ENCODE peak calls at places on chromosomes 6 and 20, in nine cellular contexts. Q is BJ, C is WERI-Rb-1, S is AG04450, R is cardiac fibroblast, W is tibial artery, L is OCI-LY7, X is coronary artery, F is A549. U is an unnamed sample.

GRCh38 chr6:88377976-88378580 is 211.9 kb upstream of the CNR1 start:
- DNase-seq in X (no peak), S (no peak), W (no peak), R (no peak), Q (no peak), C (no peak), L (no peak), F (no peak), U (no peak)

GRCh38 chr6:98944598-98945011 is 3.1 kb downstream of the FBXL4 start:
- DNase-seq in L (no peak), S (no peak), C (no peak), F (peak), Q (no peak), R (peak), W (no peak), X (no peak), U (no peak)

GRCh38 chr6:116229287-116229913 is 24.5 kb downstream of the TSPYL4 start:
- DNase-seq in L (peak), F (peak), W (peak), C (peak), S (peak), Q (peak), R (peak), X (peak), U (peak)

GRCh38 chr20:59994697-59995122 is 36.5 kb downstream of the CDH26 start:
- DNase-seq in Q (no peak), C (no peak), W (no peak), X (no peak), F (peak), R (peak), L (no peak), S (no peak), U (no peak)

GRCh38 chr6:107082045-107082444 is 33.3 kb downstream of the BEND3 start:
- DNase-seq in L (no peak), X (no peak), W (peak), R (peak), C (no peak), S (no peak), Q (no peak), F (peak), U (no peak)

GRCh38 chr6:99614430-99615161 is 8.0 kb downstream of the PRDM13 start:
- DNase-seq in R (no peak), X (no peak), W (no peak), F (peak), Q (no peak), C (peak), L (no peak), S (no peak), U (no peak)

GRCh38 chr20:62203378-62204030 is 16.6 kb downstream of the HRH3 start:
- DNase-seq in R (peak), C (no peak), F (no peak), L (no peak), W (no peak), X (no peak), Q (no peak), S (no peak), U (no peak)

GRCh38 chr6:95581073-95581472 is 3.7 kb downstream of the MANEA start:
- DNase-seq in W (no peak), L (no peak), Q (no peak), C (no peak), F (no peak), R (no peak), S (no peak), X (no peak), U (no peak)

GRCh38 chr6:68127066-68127465 is 508.0 kb upstream of the ADGRB3 start:
- DNase-seq in C (no peak), S (no peak), X (no peak), L (no peak), W (no peak), Q (no peak), R (no peak), F (no peak), U (no peak)

DNA sequence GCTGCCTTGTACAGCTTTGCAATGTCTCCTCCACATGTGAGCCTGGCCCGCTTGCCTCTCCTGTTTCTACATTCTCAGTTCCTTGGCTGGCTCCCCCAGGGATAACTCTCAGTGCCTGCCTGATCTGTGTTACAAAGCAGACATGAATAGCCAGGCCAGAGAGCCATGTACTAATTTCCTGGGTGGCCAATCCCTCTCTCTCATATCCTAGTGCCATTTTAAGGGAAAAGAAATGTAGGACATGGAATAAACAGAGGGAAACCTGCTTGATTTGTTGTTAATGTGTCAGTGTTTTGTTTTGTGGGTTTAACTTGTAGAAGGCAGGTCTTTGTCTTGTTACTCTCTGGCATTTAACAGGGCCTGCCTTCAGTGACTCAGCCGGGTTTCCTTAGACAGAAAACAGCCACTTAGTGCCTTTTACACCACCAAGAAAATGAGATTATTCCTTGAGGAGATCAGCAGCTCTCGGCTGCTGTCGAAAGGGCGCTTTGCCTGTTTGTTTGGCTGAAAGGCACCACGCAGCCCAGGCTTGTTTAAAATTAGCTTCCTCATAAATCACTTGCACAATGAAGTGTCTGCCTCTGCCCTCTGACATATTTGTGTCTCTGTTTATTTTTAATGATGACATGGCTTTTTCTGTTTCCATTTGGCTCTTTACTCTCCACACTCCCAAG is 702.7 kb downstream of the MAFB start:
- DNase-seq in L (no peak), R (peak), Q (peak), W (peak), S (no peak), F (peak), C (no peak), X (peak), U (peak)
- H3K4me3 ChIP-seq in L (no peak), R (no peak), Q (no peak), W (no peak), S (no peak), F (no peak), C (no peak), X (peak), U (no peak)

GRCh38 chr6:35955970-35956369 is 35.1 kb upstream of the SRPK1 start:
- DNase-seq in X (no peak), L (peak), C (peak), R (no peak), Q (no peak), W (no peak), F (no peak), S (no peak), U (no peak)
- TF ChIP-seq CTCF in X (no peak), L (peak), C (peak), R (peak), Q (peak), W (no peak), F (peak), S (peak), U (no peak)

GRCh38 chr6:33081098-33081824 is 5.5 kb downstream of the HLA-DPB1 start:
- DNase-seq in W (no peak), X (no peak), R (no peak), F (no peak), Q (no peak), S (no peak), C (no peak), L (no peak), U (no peak)
- H3K4me3 ChIP-seq in W (peak), X (peak), R (peak), F (no peak), Q (peak), S (peak), C (peak), L (no peak), U (peak)

DNA sequence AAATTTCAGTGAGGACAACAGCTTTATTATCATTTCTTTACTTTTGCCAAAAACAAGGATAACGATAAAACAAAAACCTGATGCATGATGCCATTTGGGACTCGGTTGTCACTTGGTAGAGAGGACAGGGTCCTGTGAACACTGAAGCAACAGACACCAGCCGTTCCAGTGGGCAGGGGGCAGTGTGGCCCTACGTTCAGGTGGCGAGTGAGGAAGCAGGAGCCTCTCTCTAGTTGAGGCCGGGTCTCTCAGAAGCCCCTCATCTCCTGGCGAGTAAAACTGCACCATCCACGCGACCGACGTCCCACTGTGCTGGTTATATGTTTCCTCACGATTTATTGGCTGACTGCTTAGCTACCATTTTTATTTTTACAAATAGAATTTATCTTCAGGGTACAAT is 231.6 kb downstream of the THBS2 start:
- DNase-seq in W (no peak), Q (no peak), S (no peak), R (no peak), L (no peak), C (peak), F (no peak), X (no peak), U (no peak)
- TF ChIP-seq CTCF in W (no peak), Q (no peak), S (no peak), R (no peak), L (no peak), C (peak), F (no peak), X (no peak), U (no peak)

GRCh38 chr6:28726569-28727309 is 197.0 kb downstream of the TRIM27 start:
- DNase-seq in X (no peak), R (no peak), S (no peak), L (no peak), C (no peak), Q (no peak), F (no peak), W (no peak), U (no peak)

GRCh38 chr6:28725890-28726348 is 197.9 kb downstream of the TRIM27 start:
- DNase-seq in S (no peak), X (no peak), R (no peak), Q (no peak), C (no peak), L (no peak), F (peak), W (no peak), U (no peak)

GRCh38 chr6:28729501-28730402 is 194.0 kb downstream of the TRIM27 start:
- DNase-seq in C (no peak), Q (no peak), R (no peak), L (no peak), X (no peak), S (no peak), W (no peak), F (peak), U (no peak)

GRCh38 chr6:28725274-28725809 is 198.4 kb downstream of the TRIM27 start:
- DNase-seq in X (no peak), W (no peak), L (no peak), C (no peak), F (no peak), S (no peak), Q (no peak), R (no peak), U (no peak)

DNA sequence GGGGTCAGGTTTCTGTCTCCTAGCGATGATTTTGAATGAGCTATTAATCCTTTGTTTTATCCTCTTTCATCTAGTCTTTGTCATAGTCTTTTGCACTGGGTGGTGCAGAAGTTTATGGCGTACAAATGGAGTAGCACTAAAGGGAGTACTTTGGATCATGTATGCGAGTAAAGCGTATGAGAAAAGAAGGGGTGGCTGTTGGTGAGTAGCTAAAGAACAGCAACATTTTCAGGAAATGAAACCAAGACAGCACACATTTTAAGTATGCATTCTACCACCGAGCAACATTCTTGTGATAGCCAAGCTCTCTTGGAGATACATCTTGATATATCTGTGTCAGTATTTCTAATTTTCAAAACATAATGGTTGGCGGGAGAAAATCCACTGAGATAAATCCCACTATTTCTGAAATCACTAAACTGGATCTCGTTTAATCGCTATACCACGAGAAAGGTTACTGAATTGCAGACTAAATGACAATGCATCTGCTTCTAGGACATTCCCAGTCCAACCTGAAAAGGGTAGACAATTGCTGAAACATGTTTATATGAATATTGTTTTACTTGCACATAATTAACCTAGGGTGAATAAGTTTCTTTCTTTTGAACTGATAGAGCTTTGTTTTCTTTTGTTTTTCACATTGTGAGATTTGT is 196.1 kb downstream of the TRIM27 start:
- DNase-seq in W (no peak), Q (no peak), R (no peak), X (no peak), C (no peak), L (peak), F (no peak), S (no peak), U (no peak)
- H3K4me3 ChIP-seq in W (no peak), Q (no peak), R (no peak), X (no peak), C (no peak), L (peak), F (peak), S (no peak), U (no peak)

GRCh38 chr6:30979076-30979475 is 4.4 kb upstream of the MUC21 start:
- DNase-seq in C (no peak), L (no peak), W (no peak), F (no peak), X (no peak), S (no peak), Q (no peak), R (no peak), U (no peak)

GRCh38 chr6:30979690-30980089 is 3.8 kb upstream of the MUC21 start:
- DNase-seq in X (no peak), W (no peak), S (no peak), R (no peak), L (no peak), C (no peak), F (no peak), Q (no peak), U (no peak)

GRCh38 chr6:30983439-30983838 is at the start of gene MUC21:
- DNase-seq in R (no peak), S (no peak), L (no peak), C (no peak), Q (no peak), X (no peak), F (no peak), W (no peak), U (no peak)

GRCh38 chr6:30985490-30985889 is 2.0 kb downstream of the MUC21 start:
- DNase-seq in F (no peak), L (no peak), W (no peak), Q (no peak), S (no peak), X (no peak), C (no peak), R (no peak), U (no peak)

DNA sequence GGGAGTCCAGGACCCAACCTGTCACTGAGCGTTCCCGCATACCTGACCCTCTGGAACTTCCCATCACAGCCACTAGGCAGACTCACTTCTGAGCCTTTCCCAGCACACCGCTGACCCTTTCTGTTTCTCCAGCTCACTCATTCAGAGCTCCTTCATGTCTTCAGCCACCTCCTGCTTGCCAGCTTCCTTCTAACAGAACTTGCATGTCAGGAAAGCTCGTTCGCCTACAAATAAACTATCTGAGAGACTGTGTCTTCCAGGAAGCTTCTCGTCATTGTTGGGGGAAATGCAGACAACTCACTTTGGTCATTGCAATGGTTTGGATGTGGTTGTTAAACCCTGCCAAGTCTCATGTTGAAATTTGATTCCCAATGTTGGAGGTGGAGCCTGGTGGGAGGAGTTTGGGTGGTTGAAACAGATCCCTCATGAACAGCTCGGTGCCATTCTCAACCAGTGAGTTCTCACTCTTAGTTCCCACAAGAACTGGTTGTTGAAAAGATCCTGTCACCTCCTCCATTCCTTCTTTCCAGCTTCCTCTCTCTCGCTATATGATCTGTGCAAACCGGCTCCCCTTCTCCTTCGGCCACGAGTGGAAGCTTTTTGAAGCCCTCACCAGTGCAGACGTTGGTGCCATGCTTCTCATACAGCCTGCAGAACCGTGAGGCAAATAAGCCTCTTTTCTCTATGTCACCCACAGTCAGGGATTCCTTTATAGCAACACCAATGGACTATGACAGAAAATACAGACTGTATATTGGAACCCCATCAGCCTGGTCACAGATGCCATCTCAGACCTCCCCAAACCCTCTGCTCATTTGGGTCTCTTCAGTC is 1.4 kb upstream of the MUC21 start:
- DNase-seq in S (peak), C (no peak), L (no peak), F (peak), Q (peak), R (peak), X (no peak), W (no peak), U (no peak)
- TF ChIP-seq CTCF in S (peak), C (peak), L (no peak), F (no peak), Q (peak), R (peak), X (no peak), W (no peak), U (no peak)

GRCh38 chr20:53933232-53933846 is 137.1 kb downstream of the BCAS1 start:
- DNase-seq in W (no peak), R (no peak), F (no peak), L (no peak), Q (no peak), S (no peak), X (peak), C (no peak), U (no peak)
- H3K4me3 ChIP-seq in W (no peak), R (no peak), F (no peak), L (peak), Q (no peak), S (no peak), X (no peak), C (no peak), U (no peak)

GRCh38 chr6:71012871-71013456 is 56.1 kb upstream of the B3GAT2 start:
- DNase-seq in L (peak), F (peak), W (no peak), R (peak), Q (no peak), S (no peak), C (no peak), X (no peak), U (no peak)
- TF ChIP-seq CTCF in L (peak), F (peak), W (peak), R (peak), Q (peak), S (peak), C (peak), X (peak), U (no peak)

GRCh38 chr6:84696181-84696580 is 68.2 kb downstream of the TBX18 start:
- DNase-seq in C (no peak), X (no peak), S (no peak), W (no peak), L (no peak), Q (no peak), R (peak), F (no peak), U (no peak)
- H3K4me3 ChIP-seq in C (no peak), X (no peak), S (no peak), W (no peak), L (no peak), Q (no peak), R (no peak), F (no peak), U (no peak)

GRCh38 chr6:108993876-108994275 is 100.8 kb downstream of the SESN1 start:
- DNase-seq in S (no peak), W (no peak), F (no peak), Q (no peak), C (no peak), L (no peak), X (no peak), R (no peak), U (no peak)
- TF ChIP-seq CTCF in S (no peak), W (no peak), F (no peak), Q (no peak), C (no peak), L (no peak), X (no peak), R (no peak), U (no peak)